ENCODE peak calls at places on chromosomes 5 and 9, in six cellular contexts. C is GM23338; Y is IMR-90; E is heart right ventricle; R is CD8-positive, alpha-beta memory T cell; K is pancreas. P is an unnamed sample.

GRCh38 chr9:117189121-117189520 is 225.7 kb downstream of the ASTN2 start:
- DNase-seq in C (no peak), Y (peak), E (no peak), R (no peak), K (no peak), P (no peak)

GRCh38 chr9:127358023-127358535 is 38.9 kb upstream of the SLC2A8 start:
- DNase-seq in C (no peak), Y (no peak), E (no peak), R (no peak), K (no peak), P (no peak)

GRCh38 chr9:109311731-109312130 is 9.1 kb downstream of the EPB41L4B start:
- DNase-seq in C (no peak), Y (no peak), E (no peak), R (no peak), K (no peak), P (no peak)

GRCh38 chr5:113099822-113100221 is 123.2 kb downstream of the DCP2 start:
- DNase-seq in C (no peak), Y (no peak), E (no peak), R (no peak), K (no peak), P (no peak)

GRCh38 chr5:162068412-162068811 is 839 bp downstream of the GABRG2 start:
- DNase-seq in C (peak), Y (no peak), E (peak), R (no peak), K (peak), P (no peak)

GRCh38 chr9:444528-444927 is 229.9 kb downstream of the DOCK8 start:
- DNase-seq in C (peak), Y (no peak), E (no peak), R (no peak), K (no peak), P (no peak)

GRCh38 chr9:96219615-96220257 is 82.2 kb downstream of the HSD17B3 start:
- DNase-seq in C (peak), Y (no peak), E (peak), R (peak), K (no peak), P (no peak)

GRCh38 chr5:107153304-107153703 is 517.4 kb downstream of the EFNA5 start:
- DNase-seq in C (no peak), Y (no peak), E (no peak), R (no peak), K (no peak), P (no peak)

GRCh38 chr5:134227259-134227658 is 1.4 kb upstream of the PPP2CA start:
- DNase-seq in C (peak), Y (peak), E (no peak), R (no peak), K (no peak), P (no peak)

GRCh38 chr5:126122942-126123341 is 300.3 kb upstream of the GRAMD2B start:
- DNase-seq in C (peak), Y (no peak), E (no peak), R (no peak), K (no peak), P (no peak)

GRCh38 chr5:38994329-38994927 is 79.8 kb downstream of the RICTOR start:
- DNase-seq in C (peak), Y (peak), E (no peak), R (peak), K (peak), P (no peak)

GRCh38 chr5:35442916-35443639 is 174.6 kb upstream of the SPEF2 start:
- DNase-seq in C (peak), Y (no peak), E (no peak), R (no peak), K (no peak), P (no peak)

GRCh38 chr9:2299156-2299842 is 284.2 kb downstream of the SMARCA2 start:
- DNase-seq in C (no peak), Y (no peak), E (no peak), R (no peak), K (peak), P (peak)

GRCh38 chr5:122757268-122757667 is 17.6 kb upstream of the SNX2 start:
- DNase-seq in C (no peak), Y (no peak), E (no peak), R (no peak), K (no peak), P (no peak)

GRCh38 chr5:147177125-147177840 is 57.5 kb upstream of the STK32A start:
- DNase-seq in C (no peak), Y (peak), E (no peak), R (no peak), K (no peak), P (no peak)

GRCh38 chr9:123211081-123211480 is 57.3 kb downstream of the STRBP start:
- DNase-seq in C (no peak), Y (no peak), E (no peak), R (no peak), K (no peak), P (no peak)

GRCh38 chr5:83964235-83964634 is 243.6 kb upstream of the HAPLN1 start:
- DNase-seq in C (no peak), Y (no peak), E (no peak), R (no peak), K (no peak), P (no peak)

GRCh38 chr5:61290815-61291214 is 41.2 kb upstream of the ZSWIM6 start:
- DNase-seq in C (no peak), Y (no peak), E (no peak), R (no peak), K (peak), P (no peak)

GRCh38 chr5:163730206-163730782 is 224.9 kb downstream of the MAT2B start:
- DNase-seq in C (peak), Y (no peak), E (no peak), R (no peak), K (no peak), P (no peak)

DNA sequence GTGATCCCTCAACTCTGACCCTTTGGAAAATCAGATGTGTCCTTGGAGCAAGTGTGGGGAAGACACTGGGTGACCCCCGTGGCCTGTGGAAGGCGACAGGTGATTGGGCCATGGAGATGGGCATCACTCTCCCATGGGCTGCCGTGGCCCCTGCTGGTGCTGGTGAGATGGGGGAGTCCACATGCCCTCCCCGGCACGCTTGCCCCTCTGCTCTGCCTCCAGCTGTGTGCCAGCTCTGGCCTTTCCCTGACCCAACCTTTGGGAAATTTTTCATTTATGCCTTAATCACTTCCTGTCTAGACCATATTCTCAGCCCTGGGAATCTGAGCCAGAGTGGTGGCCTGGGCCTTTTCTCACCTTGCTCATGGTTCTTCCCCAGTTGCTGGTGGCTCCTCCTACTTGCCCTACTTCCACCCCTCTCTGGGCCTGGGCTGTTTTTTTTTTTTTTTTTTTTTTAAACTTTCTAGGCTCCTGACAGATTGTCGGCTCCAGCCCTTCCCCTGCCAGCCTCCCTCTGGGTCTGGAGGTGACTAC is 56.6 kb downstream of the RGS3 start:
- DNase-seq in C (no peak), Y (peak), E (no peak), R (peak), K (peak), P (no peak)
- H3K27ac ChIP-seq in C (no peak), Y (no peak), E (peak), R (peak), K (peak), P (no peak)

GRCh38 chr9:88530051-88530450 is 4.9 kb upstream of the NXNL2 start:
- DNase-seq in C (no peak), Y (peak), E (no peak), R (no peak), K (no peak), P (no peak)
- H3K27ac ChIP-seq in C (no peak), Y (peak), E (peak), R (no peak), K (peak), P (no peak)

GRCh38 chr9:38027714-38028113 is 41.3 kb downstream of the SHB start:
- DNase-seq in C (no peak), Y (no peak), E (no peak), R (no peak), K (no peak), P (no peak)
- H3K27ac ChIP-seq in C (no peak), Y (peak), E (peak), R (no peak), K (no peak), P (peak)

GRCh38 chr5:138963763-138964371 is 88.7 kb upstream of the LRRTM2 start:
- DNase-seq in C (no peak), Y (no peak), E (no peak), R (no peak), K (no peak), P (no peak)
- H3K27ac ChIP-seq in C (no peak), Y (no peak), E (no peak), R (no peak), K (peak), P (peak)

DNA sequence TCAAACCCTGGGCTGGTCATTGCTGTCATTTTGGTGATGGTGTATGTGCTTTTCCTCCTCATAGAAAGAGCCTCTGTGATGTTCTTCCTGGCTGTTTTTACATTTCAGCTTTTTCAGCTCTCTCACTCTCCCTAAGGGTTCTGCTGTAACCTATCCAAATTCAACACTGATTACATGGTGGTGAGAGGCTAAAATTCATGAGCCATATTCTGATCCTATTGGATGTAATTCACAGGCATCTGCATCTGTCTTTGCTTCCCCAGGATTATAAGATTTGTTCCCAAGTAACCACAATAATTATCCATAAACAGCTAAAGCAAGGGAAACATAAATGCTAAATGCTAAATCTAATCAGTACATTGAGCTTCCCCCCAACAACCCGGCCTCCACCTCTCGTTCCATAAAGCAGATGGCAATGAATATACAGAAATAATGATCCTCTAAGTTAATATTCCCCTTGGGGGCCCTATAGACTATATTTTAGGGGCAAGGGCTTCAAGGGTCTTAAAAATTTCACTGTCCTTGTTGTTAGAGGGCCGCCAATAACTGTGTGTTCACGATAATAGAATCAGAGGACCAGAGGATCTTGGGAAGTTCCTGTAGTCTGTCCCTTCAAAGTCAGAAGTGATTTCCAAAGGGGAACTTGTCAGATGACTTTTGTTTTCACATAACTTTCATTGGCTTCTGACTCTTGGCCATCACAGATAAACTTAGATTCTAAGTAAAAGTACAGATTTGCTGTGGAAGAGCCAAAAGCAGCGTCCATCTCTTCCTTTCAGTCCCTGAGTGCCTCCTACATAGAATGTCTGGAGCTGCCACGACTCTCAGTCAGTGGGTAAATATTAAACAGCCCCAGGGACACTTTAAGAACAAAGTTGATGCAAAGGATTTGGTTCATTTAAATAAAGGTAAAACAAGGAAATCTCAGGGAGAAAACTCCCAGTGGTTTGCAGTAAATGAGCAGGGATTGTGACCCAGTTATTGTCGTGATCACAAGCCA is 125.6 kb downstream of the ALDH1A1 start:
- DNase-seq in C (no peak), Y (no peak), E (no peak), R (no peak), K (no peak), P (no peak)
- H3K27ac ChIP-seq in C (no peak), Y (no peak), E (peak), R (no peak), K (peak), P (no peak)

DNA sequence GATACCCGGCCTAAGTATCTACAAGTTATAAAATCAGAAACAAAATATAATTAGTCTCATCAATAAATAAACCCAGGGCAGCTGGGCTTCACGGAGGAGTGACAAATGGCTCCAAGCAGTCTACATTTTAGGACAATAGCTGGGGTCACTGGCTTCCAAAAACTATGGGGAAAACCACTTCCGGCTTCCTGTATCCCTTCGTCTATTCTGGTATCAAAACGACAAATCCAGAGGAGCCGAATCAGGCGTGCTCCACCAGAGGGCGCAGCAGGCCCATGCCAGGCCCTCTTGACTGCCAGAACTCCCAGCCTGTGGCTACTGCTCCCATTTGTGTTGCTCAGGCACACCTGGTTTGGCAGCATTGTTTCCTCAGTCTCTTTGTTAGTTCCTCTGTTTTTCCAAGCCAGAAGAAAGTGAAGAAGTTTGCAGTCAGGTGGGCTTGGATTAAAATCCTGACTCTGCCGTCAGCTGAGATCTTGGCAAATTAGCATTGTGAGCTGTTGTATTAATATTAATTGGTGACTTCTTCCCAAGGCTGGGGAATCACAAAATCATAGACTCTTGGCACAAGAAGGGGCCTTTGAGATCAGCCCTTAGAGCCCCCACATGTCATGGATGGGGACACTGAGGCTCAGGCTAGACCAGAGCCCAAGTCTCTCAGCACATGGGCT is 11.6 kb upstream of the RAB14 start:
- DNase-seq in C (peak), Y (peak), E (peak), R (peak), K (peak), P (peak)
- H3K27ac ChIP-seq in C (no peak), Y (peak), E (peak), R (no peak), K (no peak), P (no peak)

DNA sequence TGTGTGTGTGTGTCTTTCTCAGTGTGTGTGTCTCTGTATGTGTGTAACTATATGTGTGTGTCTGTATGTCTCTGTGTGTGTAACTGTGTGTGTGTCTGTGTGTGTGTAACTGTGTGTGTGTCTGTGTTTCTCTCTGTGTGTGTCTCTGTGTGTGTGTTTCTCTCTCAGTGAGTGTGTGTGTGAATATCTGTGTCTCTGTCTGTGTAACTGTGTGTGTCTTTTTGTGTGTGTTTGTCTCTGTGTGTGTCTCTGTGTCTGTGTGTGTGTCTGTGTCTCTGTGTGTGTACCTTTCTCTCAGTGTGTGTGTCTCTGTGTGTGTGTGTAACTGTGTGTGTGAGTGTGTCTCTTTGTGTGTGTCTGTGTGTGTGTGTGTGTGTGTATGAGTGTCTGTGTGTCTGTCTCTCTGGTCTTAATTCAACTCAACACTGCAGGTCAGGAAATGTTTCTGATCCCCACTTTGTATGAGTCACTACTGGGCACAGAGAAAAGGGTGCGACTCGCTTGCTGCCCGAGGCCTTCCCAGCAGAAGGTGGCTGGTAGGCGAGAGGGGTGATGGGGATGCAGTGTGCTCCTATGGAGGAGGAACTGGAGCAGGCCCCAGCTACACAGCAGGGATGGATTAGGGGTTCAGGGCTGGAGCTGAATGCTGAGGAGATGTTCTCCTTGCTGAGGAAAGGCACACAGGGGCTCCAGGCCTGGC is 52.1 kb downstream of the NSG2 start:
- DNase-seq in C (no peak), Y (no peak), E (no peak), R (no peak), K (no peak), P (no peak)
- H3K27ac ChIP-seq in C (no peak), Y (no peak), E (no peak), R (no peak), K (no peak), P (peak)

DNA sequence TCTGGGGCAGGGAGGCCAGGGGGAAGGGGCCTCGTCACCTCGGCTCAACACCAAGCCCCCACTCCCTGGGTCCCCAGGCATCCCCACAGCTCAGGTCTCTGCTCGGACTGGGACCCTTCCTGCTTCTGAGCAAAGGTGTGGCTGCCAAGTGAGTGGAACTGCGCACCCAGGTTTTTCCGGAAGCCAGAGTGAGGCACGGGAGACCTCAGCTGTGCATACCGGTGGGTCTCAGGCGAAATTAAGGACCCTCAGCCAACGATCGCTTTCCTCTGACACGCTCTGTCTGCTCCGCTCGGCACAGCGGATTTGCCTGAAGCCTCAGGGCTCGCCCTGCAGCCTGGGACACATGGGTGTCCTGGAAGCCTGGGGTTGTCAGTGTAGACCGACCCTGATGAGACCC is 41.0 kb upstream of the IRX4 start:
- DNase-seq in C (no peak), Y (no peak), E (no peak), R (no peak), K (no peak), P (no peak)
- H3K27ac ChIP-seq in C (no peak), Y (no peak), E (no peak), R (no peak), K (no peak), P (no peak)

P was measured in caudate nucleus.